ENCODE peak calls at places on chromosome 4, in six cellular contexts. One of them, this sample, is unnamed.
A peak's percentile ranks its signal among the peaks of the same experiment; 100 is the strongest.

GRCh38 chr4:37999000-37999745 is 39.0 kb downstream of the PTTG2 start:
- DNase-seq in BJ: no peak
- DNase-seq in coronary artery: no peak
- DNase-seq in left cardiac atrium: no peak
- DNase-seq in endodermal cell: peak; percentile 59
- DNase-seq in T-cell: peak; percentile 24
- DNase-seq in this sample: peak; percentile 37

GRCh38 chr4:156536661-156537060 is 434.9 kb downstream of the PDGFC start:
- DNase-seq in coronary artery: no peak
- DNase-seq in left cardiac atrium: no peak
- DNase-seq in T-cell: no peak
- DNase-seq in endodermal cell: no peak
- DNase-seq in BJ: no peak
- DNase-seq in this sample: no peak

GRCh38 chr4:153731239-153731638 is 28.6 kb downstream of the RNF175 start:
- DNase-seq in coronary artery: no peak
- DNase-seq in T-cell: no peak
- DNase-seq in endodermal cell: no peak
- DNase-seq in left cardiac atrium: no peak
- DNase-seq in BJ: peak; percentile 64
- DNase-seq in this sample: no peak

GRCh38 chr4:15894923-15895411 is 43.6 kb downstream of the FGFBP1 start:
- DNase-seq in left cardiac atrium: no peak
- DNase-seq in endodermal cell: no peak
- DNase-seq in coronary artery: no peak
- DNase-seq in T-cell: no peak
- DNase-seq in BJ: no peak
- DNase-seq in this sample: no peak

GRCh38 chr4:56475917-56476316 is 8.5 kb downstream of the SRP72 start:
- DNase-seq in coronary artery: no peak
- DNase-seq in left cardiac atrium: no peak
- DNase-seq in endodermal cell: no peak
- DNase-seq in T-cell: no peak
- DNase-seq in BJ: no peak
- DNase-seq in this sample: no peak

GRCh38 chr4:12692815-12693214 is 791.3 kb downstream of the RAB28 start:
- DNase-seq in coronary artery: no peak
- DNase-seq in BJ: no peak
- DNase-seq in left cardiac atrium: no peak
- DNase-seq in T-cell: no peak
- DNase-seq in endodermal cell: no peak
- DNase-seq in this sample: no peak

GRCh38 chr4:119697887-119698393 is 69.3 kb upstream of the PDE5A start:
- DNase-seq in left cardiac atrium: no peak
- DNase-seq in endodermal cell: no peak
- DNase-seq in BJ: no peak
- DNase-seq in coronary artery: no peak
- DNase-seq in T-cell: no peak
- DNase-seq in this sample: no peak

GRCh38 chr4:82798168-82799005 is at the start of gene SCD5:
- DNase-seq in endodermal cell: peak; percentile 87
- DNase-seq in coronary artery: no peak
- DNase-seq in BJ: peak; percentile 20
- DNase-seq in T-cell: peak; percentile 38
- DNase-seq in left cardiac atrium: peak; percentile 82
- DNase-seq in this sample: peak; percentile 53

GRCh38 chr4:15451181-15451865 is 18.4 kb upstream of the CC2D2A start:
- DNase-seq in endodermal cell: no peak
- DNase-seq in T-cell: no peak
- DNase-seq in coronary artery: no peak
- DNase-seq in BJ: no peak
- DNase-seq in left cardiac atrium: peak; percentile 22
- DNase-seq in this sample: no peak

GRCh38 chr4:174173360-174173759 is 110.1 kb downstream of the FBXO8 start:
- DNase-seq in T-cell: no peak
- DNase-seq in left cardiac atrium: no peak
- DNase-seq in endodermal cell: no peak
- DNase-seq in coronary artery: no peak
- DNase-seq in BJ: no peak
- DNase-seq in this sample: no peak

GRCh38 chr4:53132117-53132889 is 233.6 kb downstream of the SCFD2 start:
- DNase-seq in endodermal cell: no peak
- DNase-seq in left cardiac atrium: no peak
- DNase-seq in BJ: no peak
- DNase-seq in T-cell: no peak
- DNase-seq in coronary artery: no peak
- DNase-seq in this sample: no peak

GRCh38 chr4:51997647-51998046 is 22.5 kb downstream of the LRRC66 start:
- DNase-seq in left cardiac atrium: no peak
- DNase-seq in coronary artery: no peak
- DNase-seq in T-cell: no peak
- DNase-seq in BJ: no peak
- DNase-seq in endodermal cell: no peak
- DNase-seq in this sample: no peak

GRCh38 chr4:102411416-102411815 is 66.1 kb upstream of the SLC39A8 start:
- DNase-seq in coronary artery: no peak
- DNase-seq in left cardiac atrium: no peak
- DNase-seq in T-cell: no peak
- DNase-seq in BJ: no peak
- DNase-seq in endodermal cell: no peak
- DNase-seq in this sample: no peak

GRCh38 chr4:45294464-45294863 is 568.1 kb upstream of the GNPDA2 start:
- DNase-seq in endodermal cell: no peak
- DNase-seq in coronary artery: no peak
- DNase-seq in BJ: no peak
- DNase-seq in T-cell: no peak
- DNase-seq in left cardiac atrium: no peak
- DNase-seq in this sample: no peak

GRCh38 chr4:2330119-2331042 is 68.5 kb upstream of the MXD4 start:
- DNase-seq in endodermal cell: no peak
- DNase-seq in BJ: peak; percentile 82
- DNase-seq in T-cell: no peak
- DNase-seq in coronary artery: no peak
- DNase-seq in left cardiac atrium: no peak
- DNase-seq in this sample: no peak

GRCh38 chr4:152224872-152225420 is 310.9 kb downstream of the FBXW7 start:
- DNase-seq in left cardiac atrium: no peak
- DNase-seq in endodermal cell: no peak
- DNase-seq in BJ: no peak
- DNase-seq in T-cell: no peak
- DNase-seq in coronary artery: no peak
- DNase-seq in this sample: no peak

GRCh38 chr4:1979477-1980196 is 29.1 kb downstream of the NELFA start:
- DNase-seq in left cardiac atrium: no peak
- DNase-seq in T-cell: no peak
- DNase-seq in BJ: no peak
- DNase-seq in coronary artery: peak; percentile 67
- DNase-seq in endodermal cell: no peak
- DNase-seq in this sample: no peak

GRCh38 chr4:162015090-162015489 is 148.7 kb downstream of the FSTL5 start:
- DNase-seq in BJ: peak; percentile 17
- DNase-seq in left cardiac atrium: no peak
- DNase-seq in T-cell: no peak
- DNase-seq in endodermal cell: no peak
- DNase-seq in coronary artery: no peak
- DNase-seq in this sample: no peak

GRCh38 chr4:176340871-176341685 is 21.3 kb downstream of the SPCS3 start:
- DNase-seq in left cardiac atrium: no peak
- DNase-seq in BJ: no peak
- DNase-seq in T-cell: no peak
- DNase-seq in coronary artery: no peak
- DNase-seq in endodermal cell: no peak
- DNase-seq in this sample: no peak

GRCh38 chr4:122896270-122896669 is 26.1 kb downstream of the NUDT6 start:
- DNase-seq in left cardiac atrium: no peak
- DNase-seq in BJ: no peak
- DNase-seq in T-cell: no peak
- DNase-seq in coronary artery: no peak
- DNase-seq in endodermal cell: no peak
- DNase-seq in this sample: no peak

GRCh38 chr4:126328914-126329313 is 1014.2 kb downstream of the FAT4 start:
- DNase-seq in BJ: no peak
- DNase-seq in left cardiac atrium: no peak
- DNase-seq in coronary artery: no peak
- DNase-seq in endodermal cell: no peak
- DNase-seq in T-cell: no peak
- DNase-seq in this sample: no peak

GRCh38 chr4:127881565-127881869 is 824 bp downstream of the PLK4 start:
- DNase-seq in BJ: no peak
- DNase-seq in left cardiac atrium: no peak
- DNase-seq in endodermal cell: no peak
- DNase-seq in coronary artery: no peak
- DNase-seq in T-cell: no peak
- DNase-seq in this sample: no peak

GRCh38 chr4:146500216-146500615 is 21.5 kb downstream of the SLC10A7 start:
- DNase-seq in coronary artery: no peak
- DNase-seq in endodermal cell: no peak
- DNase-seq in T-cell: no peak
- DNase-seq in left cardiac atrium: no peak
- DNase-seq in BJ: no peak
- DNase-seq in this sample: no peak

GRCh38 chr4:55947254-55947882 is 1.4 kb upstream of the CEP135 start:
- DNase-seq in BJ: no peak
- DNase-seq in endodermal cell: no peak
- DNase-seq in coronary artery: no peak
- DNase-seq in left cardiac atrium: no peak
- DNase-seq in T-cell: no peak
- DNase-seq in this sample: no peak

GRCh38 chr4:158999166-158999682 is 103.7 kb upstream of the RAPGEF2 start:
- DNase-seq in coronary artery: no peak
- DNase-seq in BJ: no peak
- DNase-seq in T-cell: no peak
- DNase-seq in endodermal cell: no peak
- DNase-seq in left cardiac atrium: no peak
- DNase-seq in this sample: no peak

GRCh38 chr4:53788011-53788410 is 196.7 kb upstream of the LNX1 start:
- DNase-seq in T-cell: no peak
- DNase-seq in left cardiac atrium: no peak
- DNase-seq in BJ: no peak
- DNase-seq in coronary artery: no peak
- DNase-seq in endodermal cell: no peak
- DNase-seq in this sample: no peak

GRCh38 chr4:74674750-74675149 is 119.6 kb downstream of the BTC start:
- DNase-seq in endodermal cell: no peak
- DNase-seq in T-cell: no peak
- DNase-seq in left cardiac atrium: no peak
- DNase-seq in BJ: no peak
- DNase-seq in coronary artery: no peak
- DNase-seq in this sample: no peak

GRCh38 chr4:176587920-176588319 is 204.8 kb downstream of the VEGFC start:
- DNase-seq in left cardiac atrium: no peak
- DNase-seq in BJ: peak; percentile 65
- DNase-seq in endodermal cell: no peak
- DNase-seq in coronary artery: no peak
- DNase-seq in T-cell: no peak
- DNase-seq in this sample: no peak

GRCh38 chr4:581181-581580 is 5.1 kb upstream of the TMEM271 start:
- DNase-seq in T-cell: no peak
- DNase-seq in coronary artery: no peak
- DNase-seq in BJ: no peak
- DNase-seq in left cardiac atrium: no peak
- DNase-seq in endodermal cell: no peak
- DNase-seq in this sample: no peak

GRCh38 chr4:4866124-4866832 is 6.8 kb downstream of the MSX1 start:
- DNase-seq in left cardiac atrium: no peak
- DNase-seq in BJ: no peak
- DNase-seq in coronary artery: no peak
- DNase-seq in endodermal cell: peak; percentile 77
- DNase-seq in T-cell: no peak
- DNase-seq in this sample: no peak

GRCh38 chr4:150106886-150107285 is 28.6 kb downstream of the DCLK2 start:
- DNase-seq in endodermal cell: no peak
- DNase-seq in BJ: no peak
- DNase-seq in coronary artery: no peak
- DNase-seq in T-cell: no peak
- DNase-seq in left cardiac atrium: no peak
- DNase-seq in this sample: no peak

GRCh38 chr4:78545275-78546246 is 6.0 kb upstream of the ANXA3 start:
- DNase-seq in BJ: no peak
- DNase-seq in endodermal cell: no peak
- DNase-seq in coronary artery: no peak
- DNase-seq in left cardiac atrium: peak; percentile 29
- DNase-seq in T-cell: no peak
- DNase-seq in this sample: no peak

GRCh38 chr4:169337510-169337909 is 66.8 kb upstream of the SH3RF1 start:
- DNase-seq in endodermal cell: no peak
- DNase-seq in BJ: peak; percentile 92
- DNase-seq in coronary artery: no peak
- DNase-seq in T-cell: no peak
- DNase-seq in left cardiac atrium: no peak
- DNase-seq in this sample: no peak

GRCh38 chr4:150164055-150164454 is 85.8 kb downstream of the DCLK2 start:
- DNase-seq in left cardiac atrium: peak; percentile 38
- DNase-seq in T-cell: no peak
- DNase-seq in BJ: no peak
- DNase-seq in coronary artery: no peak
- DNase-seq in endodermal cell: no peak
- DNase-seq in this sample: no peak

GRCh38 chr4:185587444-185588161 is 52.3 kb upstream of the PDLIM3 start:
- DNase-seq in left cardiac atrium: no peak
- DNase-seq in T-cell: peak; percentile 17
- DNase-seq in BJ: no peak
- DNase-seq in coronary artery: no peak
- DNase-seq in endodermal cell: peak; percentile 89
- DNase-seq in this sample: no peak

GRCh38 chr4:141815646-141816045 is 179.3 kb downstream of the IL15 start:
- DNase-seq in left cardiac atrium: no peak
- DNase-seq in endodermal cell: no peak
- DNase-seq in T-cell: no peak
- DNase-seq in coronary artery: no peak
- DNase-seq in BJ: no peak
- DNase-seq in this sample: no peak

GRCh38 chr4:85867281-85867680 is 392.3 kb downstream of the ARHGAP24 start:
- DNase-seq in coronary artery: no peak
- DNase-seq in left cardiac atrium: no peak
- DNase-seq in BJ: peak; percentile 28
- DNase-seq in endodermal cell: no peak
- DNase-seq in T-cell: no peak
- DNase-seq in this sample: no peak

GRCh38 chr4:139815646-139816601 is 150.3 kb downstream of the MGST2 start:
- DNase-seq in BJ: peak; percentile 56
- DNase-seq in T-cell: no peak
- DNase-seq in coronary artery: no peak
- DNase-seq in endodermal cell: peak; percentile 86
- DNase-seq in left cardiac atrium: peak; percentile 61
- DNase-seq in this sample: peak; percentile 12

GRCh38 chr4:33073811-33074210 is 2353.6 kb downstream of the PCDH7 start:
- DNase-seq in BJ: no peak
- DNase-seq in endodermal cell: no peak
- DNase-seq in left cardiac atrium: no peak
- DNase-seq in T-cell: no peak
- DNase-seq in coronary artery: no peak
- DNase-seq in this sample: no peak